ENCODE peak calls at places on chromosomes 16 and 17, in five cellular contexts. S, X, D, J and N are unnamed samples.

GRCh38 chr17:5913641-5914040 is 156.5 kb upstream of the WSCD1 start:
- DNase-seq in S (no peak), X (no peak), D (no peak), J (no peak), N (no peak)

GRCh38 chr17:27265333-27265732 is 28.6 kb upstream of the WSB1 start:
- DNase-seq in S (no peak), X (no peak), D (peak; percentile 88), J (no peak), N (no peak)

GRCh38 chr16:66610111-66610820 is 5.8 kb downstream of the CMTM3 start:
- DNase-seq in S (no peak), X (no peak), D (no peak), J (no peak), N (no peak)

GRCh38 chr17:49862781-49863331 is 15.0 kb upstream of the TAC4 start:
- DNase-seq in S (no peak), X (no peak), D (peak; percentile 79), J (no peak), N (no peak)

GRCh38 chr16:86597880-86598606 is 19.7 kb downstream of the FOXL1 start:
- DNase-seq in S (no peak), X (no peak), D (no peak), J (no peak), N (no peak)

GRCh38 chr17:561118-561517 is 153.5 kb downstream of the VPS53 start:
- DNase-seq in S (no peak), X (no peak), D (no peak), J (peak; percentile 23), N (no peak)

GRCh38 chr16:10969615-10970014 is 25.3 kb downstream of the CLEC16A start:
- DNase-seq in S (no peak), X (no peak), D (no peak), J (no peak), N (no peak)

GRCh38 chr17:72702998-72703397 is 389.5 kb downstream of the SLC39A11 start:
- DNase-seq in S (no peak), X (no peak), D (no peak), J (no peak), N (no peak)

GRCh38 chr17:68103148-68103547 is 67.6 kb downstream of the KPNA2 start:
- DNase-seq in S (no peak), X (no peak), D (no peak), J (no peak), N (no peak)

GRCh38 chr16:75261590-75262078 is 10.2 kb upstream of the BCAR1 start:
- DNase-seq in S (no peak), X (no peak), D (no peak), J (no peak), N (no peak)

GRCh38 chr16:78381060-78381459 is 281.6 kb downstream of the WWOX start:
- DNase-seq in S (no peak), X (no peak), D (no peak), J (no peak), N (no peak)

GRCh38 chr16:29316673-29317237 is 89.8 kb downstream of the NPIPB11 start:
- DNase-seq in S (no peak), X (no peak), D (no peak), J (no peak), N (no peak)

GRCh38 chr17:17682737-17683675 is 1.7 kb downstream of the RAI1 start:
- DNase-seq in S (peak; percentile 56), X (peak; percentile 82), D (no peak), J (peak; percentile 39), N (peak; percentile 73)

GRCh38 chr16:23857256-23857891 is 21.6 kb downstream of the PRKCB start:
- DNase-seq in S (no peak), X (peak; percentile 18), D (no peak), J (no peak), N (no peak)

GRCh38 chr16:23944381-23944780 is 108.6 kb downstream of the PRKCB start:
- DNase-seq in S (no peak), X (no peak), D (no peak), J (no peak), N (no peak)

GRCh38 chr17:33012522-33013033 is 20.9 kb downstream of the SPACA3 start:
- DNase-seq in S (peak; percentile 92), X (no peak), D (no peak), J (peak; percentile 27), N (no peak)

GRCh38 chr16:63447121-63447520 is 1410.9 kb upstream of the CDH8 start:
- DNase-seq in S (no peak), X (peak; percentile 53), D (no peak), J (no peak), N (no peak)

GRCh38 chr16:88536510-88536909 is 33.7 kb upstream of the ZC3H18 start:
- DNase-seq in S (no peak), X (no peak), D (no peak), J (no peak), N (no peak)

GRCh38 chr17:71085238-71086033 is 916.1 kb downstream of the KCNJ2 start:
- DNase-seq in S (peak; percentile 9), X (peak; percentile 77), D (peak; percentile 48), J (no peak), N (no peak)